ENCODE peak calls at places on chromosomes 7 and 10, in four cellular contexts. S is neural progenitor cell, N is PC-3, F is neuronal stem cell. T is an unnamed sample.

GRCh38 chr10:72858103-72858502 is 35.4 kb upstream of the OIT3 start:
- DNase-seq in S (no peak), N (no peak), F (no peak), T (no peak)

GRCh38 chr7:44278451-44279161 is 46.8 kb downstream of the CAMK2B start:
- DNase-seq in F (no peak), S (no peak), N (no peak), T (no peak)

GRCh38 chr7:24721378-24722030 is 35.8 kb downstream of the GSDME start:
- DNase-seq in N (peak; percentile 74), S (peak; percentile 42), F (no peak), T (no peak)

GRCh38 chr7:117413160-117413559 is 14.1 kb downstream of the ASZ1 start:
- DNase-seq in N (no peak), F (no peak), S (no peak), T (no peak)

GRCh38 chr7:100803398-100804161 is 23.7 kb downstream of the EPHB4 start:
- DNase-seq in N (peak; percentile 87), S (peak; percentile 84), F (peak; percentile 44), T (peak; percentile 75)

GRCh38 chr7:100166966-100167911 is 1.2 kb downstream of the GAL3ST4 start:
- DNase-seq in S (no peak), N (no peak), F (no peak), T (no peak)

GRCh38 chr10:58662314-58662713 is 149.6 kb downstream of the BICC1 start:
- DNase-seq in S (no peak), F (no peak), N (peak; percentile 85), T (no peak)

GRCh38 chr10:86389441-86390193 is 23.0 kb upstream of the GRID1 start:
- DNase-seq in N (no peak), S (peak; percentile 90), F (no peak), T (no peak)

GRCh38 chr10:99369126-99369525 is 40.0 kb downstream of the CNNM1 start:
- DNase-seq in S (no peak), F (no peak), N (no peak), T (no peak)

GRCh38 chr7:107506683-107507339 is 37.0 kb downstream of the GPR22 start:
- DNase-seq in S (no peak), F (no peak), N (peak; percentile 94), T (no peak)

GRCh38 chr7:93943816-93944540 is 22.4 kb downstream of the GNG11 start:
- DNase-seq in F (no peak), N (no peak), S (no peak), T (no peak)

GRCh38 chr7:31493714-31494181 is 20.1 kb upstream of the ITPRID1 start:
- DNase-seq in S (no peak), N (peak; percentile 77), F (no peak), T (no peak)
- H3K4me2 ChIP-seq in S (no peak overlapping the region), N (no peak overlapping the region), F (no peak overlapping the region), T (no peak overlapping the region)

DNA sequence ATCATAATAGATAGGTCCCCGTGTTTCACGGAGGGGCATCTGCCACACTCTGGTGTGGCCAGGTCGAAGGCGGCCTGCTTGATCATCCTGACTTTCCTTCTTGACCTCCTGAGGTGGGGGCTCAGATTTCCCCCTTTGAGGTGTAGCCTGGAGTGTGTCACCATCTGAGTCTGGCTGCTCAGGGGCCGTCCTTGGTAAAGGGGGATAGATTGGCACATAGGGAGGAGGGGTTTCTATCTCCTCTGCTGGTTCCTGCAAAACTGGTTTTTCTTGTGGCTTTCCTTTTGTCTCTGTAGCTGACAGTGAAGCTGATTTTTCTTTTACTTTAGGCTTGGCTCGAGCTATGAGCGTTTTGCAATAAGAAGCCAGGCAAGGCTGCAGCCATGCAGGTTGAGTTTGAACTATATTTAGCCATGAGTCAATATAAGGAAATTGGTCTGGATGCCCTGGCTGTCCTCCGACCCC is 7.1 kb upstream of the ZNF117 start:
- DNase-seq in F (no peak), S (no peak), N (peak; percentile 90), T (no peak)
- H3K9me3 ChIP-seq in F (peaks cover 99% of the 10 kb centered on the region), S (peaks cover 22% of the 10 kb centered on the region), N (peaks cover 7% of the 10 kb centered on the region), T (peaks cover 66% of the 10 kb centered on the region)

DNA sequence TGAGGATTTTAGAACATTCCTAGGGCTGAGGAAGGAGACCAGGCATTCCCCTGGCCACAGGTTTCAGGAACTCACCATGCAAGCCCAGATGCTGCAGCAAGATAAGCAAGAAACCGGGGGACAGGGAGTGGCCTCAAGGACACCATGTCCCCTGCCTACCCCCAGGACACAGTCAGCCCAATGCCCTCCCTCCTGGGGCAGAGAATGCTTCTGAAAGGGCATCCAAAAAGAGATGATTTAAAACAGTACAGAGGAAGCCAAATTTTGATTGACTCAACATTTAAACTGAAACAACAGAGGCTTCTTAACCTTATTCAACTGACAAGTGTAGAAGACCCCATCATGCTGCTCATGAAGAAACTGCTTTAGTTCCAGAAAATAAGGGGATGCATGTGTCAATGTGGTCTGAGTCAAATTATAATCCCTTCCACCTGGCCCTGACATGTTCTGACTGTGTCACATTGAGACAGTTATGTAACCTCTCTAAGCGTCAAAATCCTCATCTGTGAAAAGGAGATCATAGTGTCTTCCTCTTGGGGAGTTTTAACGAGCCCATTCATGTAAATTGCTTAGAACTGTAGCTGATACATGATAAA is 60.0 kb downstream of the ICA1 start:
- DNase-seq in F (no peak), S (no peak), N (no peak), T (no peak)
- H3K4me3 ChIP-seq in F (no peak overlapping the region), S (no peak overlapping the region), N (no peak overlapping the region), T (no peak overlapping the region)

GRCh38 chr10:35409094-35409582 is 72.8 kb downstream of the CCNY start:
- DNase-seq in S (no peak), F (no peak), N (peak; percentile 59), T (peak; percentile 64)
- H3K4me2 ChIP-seq in S (no peak overlapping the region), F (no peak overlapping the region), N (no peak overlapping the region), T (no peak overlapping the region)

DNA sequence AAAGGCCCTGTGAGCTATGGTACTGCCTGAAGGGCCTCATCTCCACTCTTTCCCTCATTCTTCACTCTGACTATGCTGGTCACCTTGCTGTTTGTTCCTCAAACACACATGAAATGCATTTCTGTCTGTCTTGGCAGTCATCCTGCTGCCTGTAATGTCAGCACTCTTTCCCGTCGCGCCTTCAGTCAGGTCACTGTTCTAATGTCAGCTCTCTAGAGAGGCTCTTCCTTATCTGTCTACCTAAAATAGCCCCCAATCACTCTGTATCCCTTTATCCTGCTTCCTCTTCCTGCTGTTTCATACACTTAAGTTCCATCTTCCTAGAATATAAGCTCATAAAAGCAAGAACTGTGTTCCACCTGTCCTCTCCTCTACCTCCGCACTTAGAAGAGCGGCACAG is 215.5 kb downstream of the ZNF33B start:
- DNase-seq in N (no peak), F (no peak), S (no peak), T (no peak)
- H3K9me3 ChIP-seq in N (no peaks in the 10 kb centered on the region), F (no peaks in the 10 kb centered on the region), S (peaks cover 12% of the 10 kb centered on the region), T (no peaks in the 10 kb centered on the region)

GRCh38 chr10:93481213-93481930 is 762 bp downstream of the MYOF start:
- DNase-seq in S (no peak), F (no peak), N (peak; percentile 19), T (no peak)
- H3K4me3 ChIP-seq in S (peak overlapping the region; percentile 81), F (no peak overlapping the region), N (peak overlapping the region; percentile 97), T (no peak overlapping the region)

T was measured in DND-41.